ENCODE peak calls at places on chromosomes 16 and 17, in eight cellular contexts. M, U, Q, I, O, N, H and S are unnamed samples.

GRCh38 chr17:37490022-37490587 is 414 bp downstream of the DUSP14 start:
- DNase-seq in U (peak; percentile 87), M (peak; percentile 58), I (peak; percentile 74), Q (peak; percentile 83), O (peak; percentile 79), N (peak; percentile 82), H (peak; percentile 59), S (peak; percentile 49)

GRCh38 chr16:15775209-15775608 is 81.6 kb downstream of the MYH11 start:
- DNase-seq in Q (no peak), N (no peak), O (no peak), M (peak; percentile 21), H (no peak), U (no peak), I (no peak), S (peak; percentile 20)

GRCh38 chr17:44595216-44595775 is 38.0 kb downstream of the FZD2 start:
- DNase-seq in M (no peak), N (no peak), U (no peak), I (no peak), H (no peak), Q (no peak), O (no peak), S (no peak)

GRCh38 chr16:53041196-53041977 is 11.3 kb downstream of the CHD9NB start:
- DNase-seq in N (no peak), O (peak; percentile 92), M (peak; percentile 90), I (peak; percentile 70), U (no peak), Q (no peak), H (peak; percentile 43), S (no peak)

GRCh38 chr16:71723537-71724319 is 773 bp downstream of the PHLPP2 start:
- DNase-seq in M (peak; percentile 57), N (peak; percentile 81), H (peak; percentile 40), Q (peak; percentile 89), I (peak; percentile 77), O (peak; percentile 88), U (peak; percentile 91), S (peak; percentile 85)

GRCh38 chr17:64155751-64156544 is 26.0 kb upstream of the ERN1 start:
- DNase-seq in Q (no peak), O (peak; percentile 91), M (peak; percentile 59), N (peak; percentile 92), I (peak; percentile 75), H (no peak), U (no peak), S (no peak)

GRCh38 chr16:82892327-82892726 is 265.6 kb downstream of the CDH13 start:
- DNase-seq in Q (no peak), N (no peak), M (no peak), O (no peak), U (no peak), I (no peak), H (no peak), S (no peak)

GRCh38 chr16:3131755-3132377 is 3.0 kb upstream of the ZNF213 start:
- DNase-seq in Q (peak; percentile 68), I (no peak), O (no peak), H (peak; percentile 64), N (no peak), U (peak; percentile 62), M (no peak), S (peak; percentile 34)

GRCh38 chr17:78034429-78035091 is 76.1 kb downstream of the TNRC6C start:
- DNase-seq in Q (no peak), N (no peak), O (no peak), U (no peak), H (no peak), M (peak; percentile 57), I (no peak), S (peak; percentile 71)

GRCh38 chr16:55543470-55543869 is 23.0 kb upstream of the CAPNS2 start:
- DNase-seq in M (no peak), H (no peak), N (no peak), Q (no peak), U (peak; percentile 31), I (no peak), O (no peak), S (peak; percentile 66)

GRCh38 chr17:4154201-4154600 is 11.2 kb downstream of the CYB5D2 start:
- DNase-seq in O (no peak), Q (no peak), I (no peak), H (no peak), U (no peak), N (no peak), M (no peak), S (no peak)

GRCh38 chr17:44324092-44324570 is 492 bp downstream of the SLC25A39 start:
- DNase-seq in U (peak; percentile 44), N (no peak), M (peak; percentile 35), O (peak; percentile 61), H (no peak), Q (peak; percentile 79), I (peak; percentile 47), S (no peak)

GRCh38 chr16:57041182-57042156 is 50.9 kb upstream of the CPNE2 start:
- DNase-seq in M (no peak), I (no peak), N (no peak), U (no peak), Q (no peak), H (peak; percentile 64), O (no peak), S (no peak)

GRCh38 chr16:87860553-87861299 is 8.6 kb downstream of the SLC7A5 start:
- DNase-seq in I (no peak), O (peak; percentile 84), N (peak; percentile 82), U (no peak), H (no peak), M (no peak), Q (no peak), S (peak; percentile 100)

GRCh38 chr17:31696184-31696602 is 162.9 kb downstream of the COPRS start:
- DNase-seq in M (no peak), Q (peak; percentile 68), U (peak; percentile 92), H (no peak), O (peak; percentile 92), I (peak; percentile 92), N (peak; percentile 73), S (peak; percentile 93)

GRCh38 chr16:4190086-4190485 is 51.8 kb downstream of the SRL start:
- DNase-seq in N (no peak), U (no peak), M (no peak), Q (no peak), H (no peak), O (peak; percentile 37), I (no peak), S (no peak)
- H3K27ac ChIP-seq in N (no peak overlapping the region), U (no peak overlapping the region), M (no peak overlapping the region), Q (no peak overlapping the region), H (no peak overlapping the region), O (no peak overlapping the region), I (no peak overlapping the region), S (no peak overlapping the region)

GRCh38 chr17:74465378-74466110 is 890 bp upstream of the CD300A start:
- DNase-seq in Q (no peak), H (no peak), U (no peak), I (peak; percentile 48), O (no peak), M (no peak), N (no peak), S (no peak)
- H3K4me3 ChIP-seq in Q (no peak overlapping the region), H (no peak overlapping the region), U (no peak overlapping the region), I (no peak overlapping the region), O (no peak overlapping the region), M (no peak overlapping the region), N (no peak overlapping the region), S (no peak overlapping the region)

GRCh38 chr17:55298111-55298510 is 33.4 kb downstream of the HLF start:
- DNase-seq in Q (no peak), M (no peak), O (no peak), U (no peak), I (no peak), H (no peak), N (no peak), S (no peak)

GRCh38 chr17:55294042-55294751 is 29.4 kb downstream of the HLF start:
- DNase-seq in I (no peak), H (peak; percentile 3), M (no peak), Q (no peak), O (no peak), N (no peak), U (no peak), S (no peak)

GRCh38 chr17:55296171-55296695 is 31.5 kb downstream of the HLF start:
- DNase-seq in U (no peak), O (no peak), I (no peak), H (no peak), N (no peak), Q (no peak), M (no peak), S (no peak)

GRCh38 chr17:55296699-55297098 is 31.9 kb downstream of the HLF start:
- DNase-seq in I (no peak), N (no peak), O (no peak), M (no peak), U (no peak), H (no peak), Q (no peak), S (no peak)

GRCh38 chr17:55295411-55296170 is 30.8 kb downstream of the HLF start:
- DNase-seq in H (peak; percentile 37), N (peak; percentile 89), U (peak; percentile 51), O (peak; percentile 56), M (peak; percentile 51), I (no peak), Q (no peak), S (peak; percentile 53)
- H3K27ac ChIP-seq in H (no peak overlapping the region), N (peak overlapping the region; percentile 70), U (no peak overlapping the region), O (no peak overlapping the region), M (no peak overlapping the region), I (peak overlapping the region; percentile 69), Q (no peak overlapping the region), S (no peak overlapping the region)

GRCh38 chr17:81253358-81254131 is 14.4 kb downstream of the NDUFAF8 start:
- DNase-seq in N (peak; percentile 81), U (peak; percentile 53), I (no peak), H (peak; percentile 33), M (no peak), O (no peak), Q (no peak), S (no peak)

GRCh38 chr17:81257533-81257932 is 18.4 kb downstream of the NDUFAF8 start:
- DNase-seq in O (no peak), Q (no peak), H (no peak), N (no peak), U (no peak), M (no peak), I (no peak), S (no peak)

GRCh38 chr17:81252336-81253329 is 13.5 kb downstream of the NDUFAF8 start:
- DNase-seq in O (no peak), I (no peak), N (no peak), M (no peak), Q (no peak), U (no peak), H (no peak), S (no peak)

GRCh38 chr17:81256616-81257015 is 17.5 kb downstream of the NDUFAF8 start:
- DNase-seq in Q (no peak), H (no peak), U (no peak), I (no peak), N (no peak), O (no peak), M (peak; percentile 30), S (no peak)

DNA sequence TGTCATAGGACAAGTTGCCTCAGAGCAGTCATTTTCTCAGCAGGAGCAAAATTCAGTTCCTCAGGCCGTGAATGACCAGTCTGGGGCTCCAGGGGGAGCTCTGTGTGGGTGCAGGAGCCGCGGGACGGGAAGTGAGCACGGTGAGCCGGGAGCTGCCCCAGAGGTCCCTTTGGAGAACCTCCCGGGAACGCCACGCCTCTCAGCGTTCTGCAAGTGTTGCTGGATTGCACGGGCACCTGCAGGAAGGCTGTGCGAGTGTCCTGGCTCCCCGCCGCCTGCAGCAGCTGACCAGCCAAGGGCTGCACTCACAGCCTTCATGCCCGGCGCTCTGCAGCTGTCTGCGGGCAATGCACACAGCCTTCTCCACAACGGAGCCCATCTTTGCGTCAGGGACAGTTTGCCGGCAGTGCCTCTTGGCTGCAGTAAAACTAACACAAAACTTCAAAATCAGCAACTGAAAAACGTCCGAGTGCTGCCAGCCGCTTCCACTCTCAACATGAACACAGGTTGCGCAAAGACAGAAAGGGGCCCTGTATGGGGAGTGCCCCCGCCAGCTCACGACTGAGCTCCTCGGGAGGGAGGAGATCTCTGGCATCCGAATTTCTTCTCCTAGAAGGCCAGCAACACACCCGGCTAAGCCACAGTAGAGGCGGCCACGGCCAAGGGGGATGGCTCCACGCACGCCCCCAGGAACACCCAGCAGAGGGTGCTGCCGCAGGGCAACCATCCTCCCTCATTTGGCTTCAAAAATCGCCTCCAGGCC is 16.0 kb downstream of the NDUFAF8 start:
- DNase-seq in H (peak; percentile 90), M (no peak), U (peak; percentile 91), Q (peak; percentile 97), O (peak; percentile 95), I (peak; percentile 88), N (peak; percentile 90), S (peak; percentile 74)
- H3K4me3 ChIP-seq in H (peak overlapping the region; percentile 14), M (no peak overlapping the region), U (no peak overlapping the region), Q (no peak overlapping the region), O (peak overlapping the region; percentile 35), I (no peak overlapping the region), N (no peak overlapping the region), S (no peak overlapping the region)